ENCODE peak calls at places on chromosomes 16 and 17, in eight cellular contexts. Q, T, J, A, H, M, E and Z are unnamed samples.

GRCh38 chr16:66832661-66833305 is 2.0 kb upstream of the NAE1 start:
- DNase-seq in M (no peak), T (peak), A (peak), E (no peak), H (no peak), Q (no peak), J (no peak), Z (no peak)

GRCh38 chr17:10772425-10773380 is 31.2 kb downstream of the TMEM238L start:
- DNase-seq in Q (no peak), M (no peak), T (peak), J (no peak), E (peak), H (peak), A (peak), Z (peak)

GRCh38 chr17:70078549-70078948 is 3.5 kb downstream of the KCNJ16 start:
- DNase-seq in Q (no peak), A (no peak), T (no peak), H (no peak), M (no peak), E (no peak), J (no peak), Z (no peak)

GRCh38 chr16:11201498-11202259 is 54.3 kb downstream of the SOCS1 start:
- DNase-seq in E (no peak), M (no peak), Q (no peak), A (peak), J (no peak), T (no peak), H (no peak), Z (peak)

GRCh38 chr17:38568845-38569510 is 36.8 kb downstream of the SRCIN1 start:
- DNase-seq in Q (no peak), H (no peak), E (no peak), A (no peak), T (no peak), J (no peak), M (no peak), Z (no peak)

GRCh38 chr16:46962629-46963028 is 10.8 kb downstream of the DNAJA2 start:
- DNase-seq in T (no peak), J (no peak), M (no peak), H (no peak), E (no peak), Q (no peak), A (no peak), Z (no peak)

GRCh38 chr17:38325221-38325851 is 18.4 kb downstream of the GPR179 start:
- DNase-seq in Q (no peak), T (no peak), A (no peak), H (no peak), E (no peak), M (no peak), J (no peak), Z (peak)

GRCh38 chr16:24111903-24112302 is 144.2 kb upstream of the CACNG3 start:
- DNase-seq in A (no peak), H (no peak), M (no peak), E (no peak), J (no peak), Q (no peak), T (no peak), Z (no peak)

GRCh38 chr17:76076765-76077581 is 2.0 kb upstream of the ZACN start:
- DNase-seq in J (no peak), M (peak), Q (no peak), T (no peak), H (peak), A (no peak), E (no peak), Z (no peak)

GRCh38 chr16:21283521-21284289 is 5.6 kb upstream of the CRYM start:
- DNase-seq in J (peak), A (no peak), H (peak), E (peak), T (peak), Q (no peak), M (no peak), Z (peak)

GRCh38 chr17:57619061-57619937 is 125.8 kb downstream of the CCDC182 start:
- DNase-seq in J (no peak), A (peak), E (no peak), T (no peak), Q (no peak), M (no peak), H (peak), Z (no peak)

GRCh38 chr17:57889892-57890856 is 40.3 kb upstream of the MRPS23 start:
- DNase-seq in T (no peak), A (peak), M (no peak), H (no peak), J (peak), E (peak), Q (no peak), Z (peak)

GRCh38 chr17:11278186-11278983 is 37.4 kb downstream of the SHISA6 start:
- DNase-seq in Q (no peak), A (no peak), H (no peak), J (no peak), E (no peak), T (no peak), M (no peak), Z (no peak)

GRCh38 chr17:7191571-7192270 is 12.6 kb upstream of the ASGR1 start:
- DNase-seq in A (peak), E (peak), J (peak), T (peak), Q (no peak), H (peak), M (no peak), Z (peak)

GRCh38 chr16:27445502-27446175 is 43.7 kb downstream of the IL21R start:
- DNase-seq in H (no peak), M (no peak), A (no peak), J (no peak), T (no peak), E (no peak), Q (peak), Z (no peak)

GRCh38 chr16:89402962-89403361 is 87.4 kb downstream of the ANKRD11 start:
- DNase-seq in J (no peak), T (no peak), E (no peak), A (no peak), M (no peak), Q (no peak), H (peak), Z (no peak)

GRCh38 chr17:57370051-57370581 is 113.8 kb downstream of the MSI2 start:
- DNase-seq in T (no peak), J (no peak), Q (no peak), E (no peak), H (no peak), M (no peak), A (peak), Z (peak)